ENCODE peak calls at places on chromosomes 7 and 10, in ten cellular contexts. One of them, this sample, is unnamed.
A peak's percentile ranks its signal among the peaks of the same experiment; 100 is the strongest.

GRCh38 chr7:45589915-45590678 is 15.9 kb downstream of the ADCY1 start:
- DNase-seq in CD4-positive, CD25-positive, alpha-beta regulatory T cell: no peak
- DNase-seq in suprapubic skin: peak; percentile 65
- DNase-seq in cardiac muscle cell: no peak
- DNase-seq in right atrium auricular region: peak; percentile 44
- DNase-seq in WERI-Rb-1: no peak
- DNase-seq in mammary epithelial cell: no peak
- DNase-seq in CD8-positive, alpha-beta T cell: no peak
- DNase-seq in left ventricle myocardium inferior: no peak
- DNase-seq in SJCRH30: no peak
- DNase-seq in this sample: no peak

GRCh38 chr10:124197301-124198148 is 104.1 kb upstream of the CHST15 start:
- DNase-seq in right atrium auricular region: no peak
- DNase-seq in cardiac muscle cell: no peak
- DNase-seq in CD8-positive, alpha-beta T cell: no peak
- DNase-seq in WERI-Rb-1: no peak
- DNase-seq in suprapubic skin: no peak
- DNase-seq in CD4-positive, CD25-positive, alpha-beta regulatory T cell: no peak
- DNase-seq in mammary epithelial cell: no peak
- DNase-seq in left ventricle myocardium inferior: no peak
- DNase-seq in SJCRH30: no peak
- DNase-seq in this sample: no peak

GRCh38 chr7:130490888-130491771 is 755 bp upstream of the MEST start:
- DNase-seq in CD4-positive, CD25-positive, alpha-beta regulatory T cell: no peak
- DNase-seq in suprapubic skin: no peak
- DNase-seq in SJCRH30: peak; percentile 63
- DNase-seq in CD8-positive, alpha-beta T cell: no peak
- DNase-seq in WERI-Rb-1: no peak
- DNase-seq in cardiac muscle cell: peak; percentile 62
- DNase-seq in mammary epithelial cell: no peak
- DNase-seq in right atrium auricular region: no peak
- DNase-seq in left ventricle myocardium inferior: no peak
- DNase-seq in this sample: no peak

GRCh38 chr7:142883571-142884284 is 1.8 kb downstream of the TRPV6 start:
- DNase-seq in WERI-Rb-1: peak; percentile 1
- DNase-seq in right atrium auricular region: no peak
- DNase-seq in mammary epithelial cell: no peak
- DNase-seq in left ventricle myocardium inferior: no peak
- DNase-seq in suprapubic skin: peak; percentile 65
- DNase-seq in cardiac muscle cell: no peak
- DNase-seq in CD4-positive, CD25-positive, alpha-beta regulatory T cell: no peak
- DNase-seq in SJCRH30: no peak
- DNase-seq in CD8-positive, alpha-beta T cell: no peak
- DNase-seq in this sample: no peak

GRCh38 chr7:70620333-70621055 is 511.4 kb upstream of the GALNT17 start:
- DNase-seq in cardiac muscle cell: no peak
- DNase-seq in WERI-Rb-1: no peak
- DNase-seq in CD8-positive, alpha-beta T cell: no peak
- DNase-seq in right atrium auricular region: no peak
- DNase-seq in left ventricle myocardium inferior: no peak
- DNase-seq in suprapubic skin: no peak
- DNase-seq in mammary epithelial cell: no peak
- DNase-seq in CD4-positive, CD25-positive, alpha-beta regulatory T cell: no peak
- DNase-seq in SJCRH30: no peak
- DNase-seq in this sample: no peak

GRCh38 chr7:134368851-134369533 is 52.3 kb upstream of the SLC35B4 start:
- DNase-seq in WERI-Rb-1: no peak
- DNase-seq in left ventricle myocardium inferior: no peak
- DNase-seq in CD4-positive, CD25-positive, alpha-beta regulatory T cell: no peak
- DNase-seq in SJCRH30: no peak
- DNase-seq in suprapubic skin: no peak
- DNase-seq in mammary epithelial cell: peak; percentile 74
- DNase-seq in right atrium auricular region: no peak
- DNase-seq in CD8-positive, alpha-beta T cell: no peak
- DNase-seq in cardiac muscle cell: peak; percentile 97
- DNase-seq in this sample: no peak

GRCh38 chr7:39560398-39560797 is 5.8 kb upstream of the YAE1 start:
- DNase-seq in mammary epithelial cell: no peak
- DNase-seq in SJCRH30: no peak
- DNase-seq in CD8-positive, alpha-beta T cell: no peak
- DNase-seq in left ventricle myocardium inferior: no peak
- DNase-seq in CD4-positive, CD25-positive, alpha-beta regulatory T cell: no peak
- DNase-seq in cardiac muscle cell: peak; percentile 17
- DNase-seq in suprapubic skin: no peak
- DNase-seq in WERI-Rb-1: no peak
- DNase-seq in right atrium auricular region: no peak
- DNase-seq in this sample: no peak

GRCh38 chr7:158279539-158280466 is 307.8 kb downstream of the PTPRN2 start:
- DNase-seq in CD4-positive, CD25-positive, alpha-beta regulatory T cell: no peak
- DNase-seq in mammary epithelial cell: no peak
- DNase-seq in suprapubic skin: no peak
- DNase-seq in right atrium auricular region: no peak
- DNase-seq in SJCRH30: no peak
- DNase-seq in WERI-Rb-1: no peak
- DNase-seq in CD8-positive, alpha-beta T cell: no peak
- DNase-seq in cardiac muscle cell: no peak
- DNase-seq in left ventricle myocardium inferior: no peak
- DNase-seq in this sample: no peak

GRCh38 chr7:78702770-78703169 is 750.7 kb downstream of the MAGI2 start:
- DNase-seq in suprapubic skin: no peak
- DNase-seq in right atrium auricular region: no peak
- DNase-seq in left ventricle myocardium inferior: no peak
- DNase-seq in CD4-positive, CD25-positive, alpha-beta regulatory T cell: no peak
- DNase-seq in mammary epithelial cell: peak; percentile 83
- DNase-seq in WERI-Rb-1: no peak
- DNase-seq in cardiac muscle cell: peak; percentile 72
- DNase-seq in CD8-positive, alpha-beta T cell: no peak
- DNase-seq in SJCRH30: no peak
- DNase-seq in this sample: no peak

GRCh38 chr7:151925446-151926335 is 30.6 kb upstream of the GALNTL5 start:
- DNase-seq in right atrium auricular region: peak; percentile 74
- DNase-seq in SJCRH30: no peak
- DNase-seq in mammary epithelial cell: no peak
- DNase-seq in left ventricle myocardium inferior: peak; percentile 48
- DNase-seq in WERI-Rb-1: no peak
- DNase-seq in CD4-positive, CD25-positive, alpha-beta regulatory T cell: no peak
- DNase-seq in CD8-positive, alpha-beta T cell: no peak
- DNase-seq in suprapubic skin: no peak
- DNase-seq in cardiac muscle cell: peak; percentile 8
- DNase-seq in this sample: no peak

GRCh38 chr10:72691470-72692056 is 380 bp upstream of the MCU start:
- DNase-seq in WERI-Rb-1: no peak
- DNase-seq in SJCRH30: peak; percentile 97
- DNase-seq in left ventricle myocardium inferior: no peak
- DNase-seq in cardiac muscle cell: no peak
- DNase-seq in CD4-positive, CD25-positive, alpha-beta regulatory T cell: no peak
- DNase-seq in CD8-positive, alpha-beta T cell: no peak
- DNase-seq in mammary epithelial cell: no peak
- DNase-seq in right atrium auricular region: no peak
- DNase-seq in suprapubic skin: no peak
- DNase-seq in this sample: no peak

GRCh38 chr7:8126768-8127167 is 135.2 kb downstream of the ICA1 start:
- DNase-seq in suprapubic skin: no peak
- DNase-seq in WERI-Rb-1: no peak
- DNase-seq in CD4-positive, CD25-positive, alpha-beta regulatory T cell: no peak
- DNase-seq in cardiac muscle cell: no peak
- DNase-seq in mammary epithelial cell: no peak
- DNase-seq in right atrium auricular region: no peak
- DNase-seq in SJCRH30: no peak
- DNase-seq in CD8-positive, alpha-beta T cell: no peak
- DNase-seq in left ventricle myocardium inferior: no peak
- DNase-seq in this sample: no peak

GRCh38 chr7:50372921-50373320 is 68.4 kb downstream of the IKZF1 start:
- DNase-seq in suprapubic skin: no peak
- DNase-seq in mammary epithelial cell: no peak
- DNase-seq in CD8-positive, alpha-beta T cell: no peak
- DNase-seq in CD4-positive, CD25-positive, alpha-beta regulatory T cell: no peak
- DNase-seq in SJCRH30: no peak
- DNase-seq in left ventricle myocardium inferior: no peak
- DNase-seq in right atrium auricular region: no peak
- DNase-seq in cardiac muscle cell: no peak
- DNase-seq in WERI-Rb-1: no peak
- DNase-seq in this sample: no peak
- H3K36me3 ChIP-seq in suprapubic skin: no peaks in the 10 kb centered on the region
- H3K36me3 ChIP-seq in mammary epithelial cell: no peaks in the 10 kb centered on the region
- H3K36me3 ChIP-seq in CD8-positive, alpha-beta T cell: peaks cover 60% of the 10 kb centered on the region
- H3K36me3 ChIP-seq in CD4-positive, CD25-positive, alpha-beta regulatory T cell: peaks cover 77% of the 10 kb centered on the region
- H3K36me3 ChIP-seq in SJCRH30: no peaks in the 10 kb centered on the region
- H3K36me3 ChIP-seq in left ventricle myocardium inferior: no peaks in the 10 kb centered on the region
- H3K36me3 ChIP-seq in right atrium auricular region: no peaks in the 10 kb centered on the region
- H3K36me3 ChIP-seq in cardiac muscle cell: no peaks in the 10 kb centered on the region
- H3K36me3 ChIP-seq in WERI-Rb-1: no peaks in the 10 kb centered on the region
- H3K36me3 ChIP-seq in this sample: peaks cover 61% of the 10 kb centered on the region

GRCh38 chr7:22559829-22560489 is 60.0 kb upstream of the STEAP1B start:
- DNase-seq in CD4-positive, CD25-positive, alpha-beta regulatory T cell: peak; percentile 20
- DNase-seq in WERI-Rb-1: peak; percentile 69
- DNase-seq in cardiac muscle cell: peak; percentile 90
- DNase-seq in suprapubic skin: no peak
- DNase-seq in right atrium auricular region: peak; percentile 77
- DNase-seq in left ventricle myocardium inferior: peak; percentile 60
- DNase-seq in SJCRH30: peak; percentile 61
- DNase-seq in CD8-positive, alpha-beta T cell: peak; percentile 37
- DNase-seq in mammary epithelial cell: peak; percentile 61
- DNase-seq in this sample: peak; percentile 72
- H3K36me3 ChIP-seq in CD4-positive, CD25-positive, alpha-beta regulatory T cell: no peaks in the 10 kb centered on the region
- H3K36me3 ChIP-seq in WERI-Rb-1: no peaks in the 10 kb centered on the region
- H3K36me3 ChIP-seq in cardiac muscle cell: no peaks in the 10 kb centered on the region
- H3K36me3 ChIP-seq in suprapubic skin: no peaks in the 10 kb centered on the region
- H3K36me3 ChIP-seq in right atrium auricular region: no peaks in the 10 kb centered on the region
- H3K36me3 ChIP-seq in left ventricle myocardium inferior: no peaks in the 10 kb centered on the region
- H3K36me3 ChIP-seq in SJCRH30: no peaks in the 10 kb centered on the region
- H3K36me3 ChIP-seq in CD8-positive, alpha-beta T cell: no peaks in the 10 kb centered on the region
- H3K36me3 ChIP-seq in mammary epithelial cell: no peaks in the 10 kb centered on the region
- H3K36me3 ChIP-seq in this sample: no peaks in the 10 kb centered on the region

DNA sequence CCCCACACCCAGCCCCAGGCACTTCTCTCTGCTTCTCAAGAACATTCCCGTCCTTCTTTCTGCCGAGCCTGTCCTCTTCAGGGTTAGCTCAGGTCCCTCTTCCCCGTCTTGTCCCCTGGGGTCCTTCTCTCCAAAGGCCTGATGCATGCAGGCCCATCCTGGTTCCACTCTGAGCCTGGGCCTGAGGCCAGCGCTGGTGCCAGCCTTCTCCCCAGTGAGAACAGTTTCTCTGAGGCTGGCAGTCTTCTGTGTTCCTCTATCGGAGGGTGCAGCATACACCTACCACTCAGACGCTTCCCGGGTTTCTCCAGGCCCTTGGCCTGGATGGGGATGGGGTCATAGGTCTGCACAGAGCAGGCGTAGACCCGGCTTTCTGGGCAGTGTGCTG is 14.6 kb downstream of the AP5Z1 start:
- DNase-seq in CD8-positive, alpha-beta T cell: no peak
- DNase-seq in suprapubic skin: no peak
- DNase-seq in CD4-positive, CD25-positive, alpha-beta regulatory T cell: no peak
- DNase-seq in right atrium auricular region: no peak
- DNase-seq in left ventricle myocardium inferior: no peak
- DNase-seq in mammary epithelial cell: no peak
- DNase-seq in WERI-Rb-1: no peak
- DNase-seq in SJCRH30: no peak
- DNase-seq in cardiac muscle cell: no peak
- DNase-seq in this sample: no peak
- H3K36me3 ChIP-seq in CD8-positive, alpha-beta T cell: peaks cover 23% of the 10 kb centered on the region
- H3K36me3 ChIP-seq in suprapubic skin: peaks cover 71% of the 10 kb centered on the region
- H3K36me3 ChIP-seq in CD4-positive, CD25-positive, alpha-beta regulatory T cell: peaks cover 37% of the 10 kb centered on the region
- H3K36me3 ChIP-seq in right atrium auricular region: peaks cover 49% of the 10 kb centered on the region
- H3K36me3 ChIP-seq in left ventricle myocardium inferior: peaks cover 68% of the 10 kb centered on the region
- H3K36me3 ChIP-seq in mammary epithelial cell: peaks cover 12% of the 10 kb centered on the region
- H3K36me3 ChIP-seq in WERI-Rb-1: peaks cover 47% of the 10 kb centered on the region
- H3K36me3 ChIP-seq in SJCRH30: peaks cover 19% of the 10 kb centered on the region
- H3K36me3 ChIP-seq in cardiac muscle cell: no peaks in the 10 kb centered on the region
- H3K36me3 ChIP-seq in this sample: peaks cover 41% of the 10 kb centered on the region

DNA sequence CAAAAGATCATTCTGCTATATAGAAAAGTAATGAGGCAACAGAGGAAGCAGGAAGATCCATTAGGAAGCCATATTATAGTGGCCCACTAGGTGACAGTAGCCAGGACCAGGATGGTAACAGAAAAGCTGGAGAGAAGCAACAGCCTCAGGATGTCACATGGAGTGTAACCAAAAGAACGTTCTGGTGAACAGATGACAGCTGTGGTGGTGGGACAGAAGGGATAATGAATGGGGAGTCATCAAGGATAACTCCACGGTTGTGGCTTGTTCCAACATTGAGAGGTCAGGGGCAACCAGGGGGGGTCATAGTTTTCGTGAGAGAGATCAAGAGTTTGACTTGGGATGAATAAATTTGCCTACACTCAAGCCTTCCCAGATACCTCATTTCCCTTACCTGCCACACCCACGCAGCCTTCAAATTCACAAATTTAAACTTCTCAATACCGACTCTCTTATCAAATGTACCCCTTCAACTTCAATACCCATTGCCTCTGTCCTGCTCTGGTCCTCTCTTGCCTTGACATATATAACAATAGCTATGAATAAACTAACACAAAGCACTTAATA is 9.3 kb downstream of the TBL2 start:
- DNase-seq in CD4-positive, CD25-positive, alpha-beta regulatory T cell: no peak
- DNase-seq in cardiac muscle cell: no peak
- DNase-seq in suprapubic skin: no peak
- DNase-seq in SJCRH30: no peak
- DNase-seq in left ventricle myocardium inferior: no peak
- DNase-seq in mammary epithelial cell: no peak
- DNase-seq in right atrium auricular region: no peak
- DNase-seq in CD8-positive, alpha-beta T cell: no peak
- DNase-seq in WERI-Rb-1: no peak
- DNase-seq in this sample: no peak
- H3K36me3 ChIP-seq in CD4-positive, CD25-positive, alpha-beta regulatory T cell: peaks cover 47% of the 10 kb centered on the region
- H3K36me3 ChIP-seq in cardiac muscle cell: peaks cover 39% of the 10 kb centered on the region
- H3K36me3 ChIP-seq in suprapubic skin: peaks cover 53% of the 10 kb centered on the region
- H3K36me3 ChIP-seq in SJCRH30: peaks cover 50% of the 10 kb centered on the region
- H3K36me3 ChIP-seq in left ventricle myocardium inferior: peaks cover 52% of the 10 kb centered on the region
- H3K36me3 ChIP-seq in mammary epithelial cell: peaks cover 14% of the 10 kb centered on the region
- H3K36me3 ChIP-seq in right atrium auricular region: peaks cover 44% of the 10 kb centered on the region
- H3K36me3 ChIP-seq in CD8-positive, alpha-beta T cell: peaks cover 39% of the 10 kb centered on the region
- H3K36me3 ChIP-seq in WERI-Rb-1: peaks cover 50% of the 10 kb centered on the region
- H3K36me3 ChIP-seq in this sample: peaks cover 40% of the 10 kb centered on the region

This sample was measured in CD4-positive, alpha-beta memory T cell.